ENCODE peak calls at places on chromosomes 12 and 14, in six cellular contexts. U is AG09309, A is M059J, J is IMR-90, F is T-helper 9 cell, O is frontal cortex. C is an unnamed sample.

GRCh38 chr12:14325716-14326343 is 39.7 kb upstream of the ATF7IP start:
- DNase-seq in A (no peak), O (no peak), U (no peak), J (no peak), F (no peak), C (no peak)

GRCh38 chr12:67052981-67053380 is 216.2 kb upstream of the CAND1 start:
- DNase-seq in J (no peak), F (no peak), O (no peak), A (peak), U (no peak), C (no peak)

GRCh38 chr12:91274886-91275285 is 92.3 kb upstream of the DCN start:
- DNase-seq in O (peak), U (peak), J (peak), A (peak), F (no peak), C (no peak)

GRCh38 chr12:45879363-45879895 is 110.9 kb downstream of the SCAF11 start:
- DNase-seq in O (no peak), F (no peak), U (no peak), J (no peak), A (no peak), C (no peak)

GRCh38 chr12:22190-22529 is 44.4 kb upstream of the IQSEC3 start:
- DNase-seq in A (no peak), O (no peak), J (no peak), U (no peak), F (no peak), C (no peak)

GRCh38 chr12:72178871-72179270 is 93.3 kb upstream of the TRHDE start:
- DNase-seq in J (no peak), O (no peak), A (no peak), F (no peak), U (no peak), C (no peak)

GRCh38 chr12:8057291-8057690 is 8.9 kb downstream of the C3AR1 start:
- DNase-seq in A (no peak), F (no peak), U (no peak), O (no peak), J (no peak), C (no peak)

GRCh38 chr14:44041700-44042099 is 465.4 kb downstream of the FSCB start:
- DNase-seq in F (no peak), O (no peak), J (no peak), A (no peak), U (no peak), C (no peak)

GRCh38 chr12:6871052-6871957 is 1.8 kb downstream of the SPSB2 start:
- DNase-seq in O (no peak), A (peak), F (no peak), J (no peak), U (no peak), C (no peak)

GRCh38 chr12:4855121-4855924 is 54.4 kb upstream of the KCNA1 start:
- DNase-seq in J (peak), A (peak), U (peak), O (peak), F (peak), C (peak)

C was measured in CD4-positive, alpha-beta T cell.